ENCODE peak calls at places on chromosome 3, in ten cellular contexts. E, K, W, U, P, M, I, Z, F and X are unnamed samples.

GRCh38 chr3:187961366-187961765 is 192.6 kb upstream of the LPP start:
- DNase-seq in E (no peak), K (no peak), W (no peak), U (no peak), P (no peak), M (no peak), I (no peak), Z (no peak), F (no peak), X (no peak)

GRCh38 chr3:55189359-55189801 is 261.5 kb upstream of the LRTM1 start:
- DNase-seq in E (no peak), K (peak), W (no peak), U (peak), P (no peak), M (no peak), I (no peak), Z (no peak), F (no peak), X (peak)

GRCh38 chr3:128173241-128173640 is 20.0 kb downstream of the EEFSEC start:
- DNase-seq in E (no peak), K (no peak), W (no peak), U (no peak), P (no peak), M (no peak), I (no peak), Z (no peak), F (no peak), X (no peak)

GRCh38 chr3:142053244-142053643 is 96.1 kb downstream of the TFDP2 start:
- DNase-seq in E (no peak), K (peak), W (no peak), U (no peak), P (no peak), M (no peak), I (no peak), Z (no peak), F (no peak), X (no peak)

GRCh38 chr3:159766563-159767185 is 222.0 kb upstream of the IL12A start:
- DNase-seq in E (no peak), K (peak), W (no peak), U (peak), P (no peak), M (no peak), I (no peak), Z (no peak), F (no peak), X (peak)

GRCh38 chr3:125322166-125322565 is 53.0 kb downstream of the ZNF148 start:
- DNase-seq in E (no peak), K (peak), W (no peak), U (no peak), P (no peak), M (no peak), I (no peak), Z (no peak), F (no peak), X (peak)

GRCh38 chr3:125480656-125481374 is 39.2 kb downstream of the SNX4 start:
- DNase-seq in E (no peak), K (peak), W (peak), U (no peak), P (no peak), M (no peak), I (no peak), Z (no peak), F (no peak), X (peak)

GRCh38 chr3:153442386-153442785 is 280.4 kb downstream of the RAP2B start:
- DNase-seq in E (no peak), K (no peak), W (no peak), U (peak), P (no peak), M (no peak), I (no peak), Z (no peak), F (no peak), X (no peak)

GRCh38 chr3:128884992-128885391 is 5.6 kb downstream of the ACAD9 start:
- DNase-seq in E (no peak), K (no peak), W (no peak), U (no peak), P (no peak), M (no peak), I (no peak), Z (no peak), F (no peak), X (no peak)

GRCh38 chr3:37801966-37802365 is 59.7 kb upstream of the CTDSPL start:
- DNase-seq in E (no peak), K (no peak), W (no peak), U (no peak), P (no peak), M (no peak), I (no peak), Z (no peak), F (no peak), X (no peak)

GRCh38 chr3:128343287-128344045 is 123.2 kb downstream of the DNAJB8 start:
- DNase-seq in E (peak), K (peak), W (no peak), U (no peak), P (no peak), M (no peak), I (no peak), Z (no peak), F (no peak), X (peak)

GRCh38 chr3:167078070-167078622 is 302.0 kb downstream of the ZBBX start:
- DNase-seq in E (no peak), K (peak), W (no peak), U (peak), P (no peak), M (no peak), I (no peak), Z (no peak), F (no peak), X (no peak)

GRCh38 chr3:97680210-97680609 is 84.3 kb upstream of the ARL6 start:
- DNase-seq in E (no peak), K (no peak), W (no peak), U (no peak), P (no peak), M (no peak), I (no peak), Z (no peak), F (no peak), X (no peak)

GRCh38 chr3:134753999-134754742 is 40.9 kb upstream of the EPHB1 start:
- DNase-seq in E (no peak), K (no peak), W (no peak), U (peak), P (no peak), M (no peak), I (no peak), Z (no peak), F (no peak), X (peak)

GRCh38 chr3:115912372-115912771 is 289.1 kb downstream of the GAP43 start:
- DNase-seq in E (no peak), K (no peak), W (no peak), U (no peak), P (no peak), M (no peak), I (no peak), Z (no peak), F (peak), X (no peak)

GRCh38 chr3:123818921-123819429 is 65.2 kb downstream of the MYLK start:
- DNase-seq in E (no peak), K (peak), W (no peak), U (no peak), P (no peak), M (no peak), I (no peak), Z (no peak), F (no peak), X (peak)

GRCh38 chr3:45547202-45547701 is 47.3 kb upstream of the LIMD1 start:
- DNase-seq in E (peak), K (no peak), W (no peak), U (no peak), P (no peak), M (no peak), I (no peak), Z (no peak), F (no peak), X (no peak)

GRCh38 chr3:149506540-149506939 is 32.0 kb downstream of the TM4SF4 start:
- DNase-seq in E (no peak), K (peak), W (no peak), U (no peak), P (no peak), M (no peak), I (no peak), Z (no peak), F (no peak), X (peak)

GRCh38 chr3:130915567-130916292 is 21.8 kb downstream of the ATP2C1 start:
- DNase-seq in E (no peak), K (no peak), W (no peak), U (no peak), P (no peak), M (no peak), I (no peak), Z (no peak), F (no peak), X (no peak)

GRCh38 chr3:42979044-42979962 is at the start of gene GASK1A:
- DNase-seq in E (peak), K (peak), W (no peak), U (peak), P (no peak), M (peak), I (peak), Z (peak), F (peak), X (no peak)

GRCh38 chr3:15797600-15798303 is at the start of gene ANKRD28:
- DNase-seq in E (no peak), K (peak), W (peak), U (peak), P (no peak), M (no peak), I (no peak), Z (no peak), F (no peak), X (peak)

GRCh38 chr3:66452247-66453040 is 48.4 kb downstream of the LRIG1 start:
- DNase-seq in E (no peak), K (no peak), W (no peak), U (no peak), P (no peak), M (no peak), I (no peak), Z (no peak), F (no peak), X (no peak)

GRCh38 chr3:197942956-197943556 is 6.9 kb upstream of the RPL35A start:
- DNase-seq in E (no peak), K (peak), W (no peak), U (peak), P (no peak), M (no peak), I (no peak), Z (no peak), F (no peak), X (peak)

GRCh38 chr3:115580566-115580965 is 42.7 kb upstream of the GAP43 start:
- DNase-seq in E (no peak), K (no peak), W (no peak), U (no peak), P (no peak), M (no peak), I (no peak), Z (no peak), F (no peak), X (no peak)

GRCh38 chr3:43632269-43632733 is 10.5 kb upstream of the ANO10 start:
- DNase-seq in E (no peak), K (peak), W (peak), U (peak), P (no peak), M (no peak), I (no peak), Z (no peak), F (no peak), X (peak)

GRCh38 chr3:95705786-95706418 is 1108.5 kb upstream of the EPHA6 start:
- DNase-seq in E (no peak), K (no peak), W (no peak), U (no peak), P (no peak), M (no peak), I (peak), Z (no peak), F (no peak), X (no peak)

GRCh38 chr3:178439504-178439903 is 96.7 kb upstream of the KCNMB2 start:
- DNase-seq in E (no peak), K (peak), W (no peak), U (peak), P (no peak), M (no peak), I (no peak), Z (no peak), F (no peak), X (peak)

GRCh38 chr3:177358085-177358967 is 161.0 kb upstream of the TBL1XR1 start:
- DNase-seq in E (peak), K (peak), W (peak), U (peak), P (peak), M (peak), I (peak), Z (peak), F (peak), X (peak)

GRCh38 chr3:65955792-65956477 is 82.8 kb downstream of the MAGI1 start:
- DNase-seq in E (no peak), K (peak), W (peak), U (no peak), P (no peak), M (no peak), I (no peak), Z (no peak), F (no peak), X (peak)